ENCODE peak calls at places on chromosomes 4 and X, in four cellular contexts. J is GM12865, V is LNCaP clone FGC, L is astrocyte of the spinal cord. G is an unnamed sample.

GRCh38 chr4:140529434-140529833 is 5.5 kb downstream of the ELMOD2 start:
- DNase-seq in J (no peak), V (no peak), L (no peak), G (no peak)

GRCh38 chr4:109375778-109376414 is 57.7 kb upstream of the SEC24B start:
- DNase-seq in J (no peak), V (no peak), L (no peak), G (no peak)

GRCh38 chr4:40283413-40283812 is 51.7 kb upstream of the CHRNA9 start:
- DNase-seq in J (no peak), V (no peak), L (no peak), G (no peak)

GRCh38 chr4:73259552-73260140 is 1.0 kb upstream of the ANKRD17 start:
- DNase-seq in J (peak; percentile 48), V (no peak), L (no peak), G (peak; percentile 12)

GRCh38 chrX:130167040-130167439 is 1.4 kb upstream of the AIFM1 start:
- DNase-seq in J (no peak), V (no peak), L (no peak), G (no peak)

GRCh38 chr4:128275351-128275750 is 12.3 kb downstream of the PGRMC2 start:
- DNase-seq in J (no peak), V (no peak), L (no peak), G (no peak)

GRCh38 chr4:6727081-6727942 is 11.3 kb downstream of the BLOC1S4 start:
- DNase-seq in J (no peak), V (no peak), L (peak; percentile 73), G (no peak)

GRCh38 chr4:44319129-44319528 is 129.5 kb downstream of the KCTD8 start:
- DNase-seq in J (no peak), V (no peak), L (no peak), G (no peak)

GRCh38 chr4:95204873-95205272 is 343.9 kb downstream of the UNC5C start:
- DNase-seq in J (no peak), V (no peak), L (no peak), G (no peak)

GRCh38 chrX:13864264-13864663 is 47.4 kb upstream of the GPM6B start:
- DNase-seq in J (no peak), V (no peak), L (peak; percentile 30), G (no peak)

GRCh38 chrX:65463550-65463949 is 71.0 kb downstream of the LAS1L start:
- DNase-seq in J (no peak), V (no peak), L (no peak), G (no peak)

GRCh38 chr4:44996276-44996845 is 270.0 kb upstream of the GNPDA2 start:
- DNase-seq in J (no peak), V (peak; percentile 76), L (no peak), G (no peak)

GRCh38 chrX:102517331-102517730 is 792 bp upstream of the TMSB15A start:
- DNase-seq in J (no peak), V (no peak), L (peak; percentile 22), G (peak; percentile 0)

GRCh38 chrX:133474559-133474958 is 59.3 kb upstream of the GPC4 start:
- DNase-seq in J (no peak), V (no peak), L (no peak), G (no peak)

GRCh38 chr4:169615467-169616106 is 3.2 kb upstream of the NEK1 start:
- DNase-seq in J (no peak), V (no peak), L (peak; percentile 31), G (no peak)

GRCh38 chr4:84441758-84442377 is 57.2 kb downstream of the NKX6-1 start:
- DNase-seq in J (no peak), V (no peak), L (no peak), G (no peak)

GRCh38 chrX:100297732-100298131 is 112.3 kb downstream of the PCDH19 start:
- DNase-seq in J (no peak), V (no peak), L (no peak), G (no peak)

GRCh38 chr4:4762909-4763814 is 96.3 kb upstream of the MSX1 start:
- DNase-seq in J (peak; percentile 94), V (no peak), L (peak; percentile 86), G (peak; percentile 40)

GRCh38 chrX:107541244-107541643 is 87.1 kb upstream of the PRPS1 start:
- DNase-seq in J (peak; percentile 1), V (no peak), L (no peak), G (no peak)

GRCh38 chr4:3442959-3443749 is 1.4 kb downstream of the HGFAC start:
- DNase-seq in J (peak; percentile 70), V (no peak), L (no peak), G (peak; percentile 12)

GRCh38 chr4:73189274-73189810 is 69.3 kb downstream of the ANKRD17 start:
- DNase-seq in J (no peak), V (no peak), L (no peak), G (no peak)

GRCh38 chr4:128633067-128633466 is 176.4 kb upstream of the JADE1 start:
- DNase-seq in J (no peak), V (no peak), L (no peak), G (no peak)

GRCh38 chrX:46710425-46710824 is 48.5 kb downstream of the SLC9A7 start:
- DNase-seq in J (peak; percentile 55), V (no peak), L (peak; percentile 9), G (no peak)

GRCh38 chr4:138248058-138248457 is 5.9 kb upstream of the SLC7A11 start:
- DNase-seq in J (no peak), V (no peak), L (no peak), G (no peak)

GRCh38 chr4:10403633-10404445 is 53.4 kb downstream of the ZNF518B start:
- DNase-seq in J (peak; percentile 20), V (peak; percentile 18), L (peak; percentile 37), G (peak; percentile 44)

GRCh38 chr4:100609810-100610209 is 92.0 kb upstream of the EMCN start:
- DNase-seq in J (peak; percentile 16), V (no peak), L (no peak), G (no peak)

GRCh38 chr4:111849726-111850284 is 295.4 kb upstream of the FAM241A start:
- DNase-seq in J (no peak), V (no peak), L (peak; percentile 2), G (no peak)

GRCh38 chr4:139126898-139127297 is 50.1 kb downstream of the ELF2 start:
- DNase-seq in J (no peak), V (peak; percentile 75), L (no peak), G (no peak)

GRCh38 chr4:110610620-110610939 is 12.3 kb downstream of the PITX2 start:
- DNase-seq in J (no peak), V (no peak), L (no peak), G (no peak)

GRCh38 chrX:54208531-54208930 is 25.5 kb upstream of the FAM120C start:
- DNase-seq in J (no peak), V (no peak), L (peak; percentile 23), G (no peak)

GRCh38 chrX:134460861-134461218 is 875 bp downstream of the HPRT1 start:
- DNase-seq in J (peak; percentile 12), V (no peak), L (peak; percentile 24), G (no peak)

GRCh38 chr4:1511441-1512041 is 105.3 kb upstream of the NKX1-1 start:
- DNase-seq in J (peak; percentile 3), V (peak; percentile 19), L (peak; percentile 21), G (peak; percentile 42)

DNA sequence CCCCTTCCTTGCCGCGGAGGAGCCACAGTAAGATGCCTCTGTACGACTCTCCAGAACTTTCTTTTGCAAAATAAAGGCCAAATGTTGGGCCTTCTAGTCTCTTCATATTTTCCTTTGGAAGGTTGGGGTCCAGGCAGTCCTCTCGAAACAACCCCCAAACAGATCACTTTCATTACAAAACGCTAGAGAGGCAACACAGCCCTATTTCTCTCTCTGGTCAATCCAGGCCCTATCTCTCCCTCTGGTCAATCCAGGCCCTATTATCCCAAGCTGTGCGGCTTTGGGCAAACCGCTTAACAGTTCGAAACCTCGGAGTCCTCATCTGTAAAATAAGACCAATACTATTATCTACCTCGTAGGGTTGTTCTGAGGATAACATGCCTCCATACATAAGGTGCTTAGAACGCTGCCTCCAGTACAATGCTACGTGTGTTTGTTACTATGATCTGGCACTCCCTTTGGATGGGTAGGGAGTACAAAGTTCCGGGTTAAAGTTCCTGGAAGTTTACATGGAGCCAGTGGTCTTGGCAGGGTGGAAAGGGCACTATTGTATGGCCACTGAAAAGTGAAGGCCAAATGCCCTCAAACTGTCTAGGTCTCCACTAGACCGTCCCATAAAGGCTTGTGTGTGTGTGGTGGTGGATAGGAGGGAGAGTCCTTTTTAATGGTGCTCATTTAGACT is 75.4 kb upstream of the BCOR start:
- DNase-seq in J (no peak), V (no peak), L (no peak), G (no peak)
- H3K4me3 ChIP-seq in J (peak overlapping the region; percentile 59), V (no peak overlapping the region), L (no peak overlapping the region), G (no peak overlapping the region)

DNA sequence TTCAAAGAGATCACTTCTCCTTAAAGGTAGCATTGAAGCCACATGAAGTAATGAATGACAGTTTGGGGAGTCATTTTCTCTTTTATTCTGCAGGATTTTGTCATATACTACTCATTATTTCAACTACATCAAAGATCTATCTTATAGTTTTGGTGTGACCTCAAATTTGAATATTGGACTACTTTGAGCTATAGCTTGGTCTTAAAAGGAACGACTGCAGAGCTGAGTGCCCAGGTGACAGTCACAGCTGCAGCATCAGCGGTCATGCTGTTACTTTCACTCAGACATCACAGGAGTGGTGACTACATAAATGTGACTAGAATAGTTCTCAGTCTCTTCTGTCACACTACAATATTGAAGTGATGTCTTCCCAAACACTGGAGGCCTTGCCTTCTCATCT is 10.7 kb upstream of the SPCS3 start:
- DNase-seq in J (peak; percentile 87), V (no peak), L (no peak), G (no peak)
- H3K4me3 ChIP-seq in J (no peak overlapping the region), V (no peak overlapping the region), L (no peak overlapping the region), G (no peak overlapping the region)

GRCh38 chr4:54852602-54853001 is 194.8 kb downstream of the KIT start:
- DNase-seq in J (no peak), V (no peak), L (no peak), G (no peak)
- H3K4me3 ChIP-seq in J (no peak overlapping the region), V (no peak overlapping the region), L (no peak overlapping the region), G (no peak overlapping the region)

DNA sequence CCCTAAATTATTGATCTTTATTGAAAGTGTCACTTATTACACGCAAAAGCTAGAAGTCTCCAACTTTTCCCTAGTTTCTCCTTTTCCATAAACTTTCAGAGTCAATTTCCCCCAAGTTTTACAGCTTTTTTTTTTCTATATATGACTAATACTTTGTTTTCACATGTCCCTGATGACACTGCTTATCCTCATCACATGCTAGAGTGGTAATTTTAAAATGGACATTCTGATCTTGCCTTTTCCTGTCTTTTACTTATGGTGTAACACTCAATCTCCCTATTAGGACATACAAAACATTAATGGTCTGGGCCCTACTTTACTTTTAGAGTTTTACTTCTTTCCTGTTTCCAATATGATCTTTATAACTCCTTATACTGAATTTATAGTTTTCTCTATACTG is 112.6 kb downstream of the ANK2 start:
- DNase-seq in J (no peak), V (no peak), L (no peak), G (no peak)
- H3K4me3 ChIP-seq in J (no peak overlapping the region), V (no peak overlapping the region), L (no peak overlapping the region), G (no peak overlapping the region)